ENCODE peak calls at places on chromosomes 7 and 10, in six cellular contexts. Q is GM10248, D is COR-L47, T is IMR-90, G is NCI-H1092, J is neural progenitor cell. E is an unnamed sample.

GRCh38 chr7:46215987-46216567 is 295.0 kb upstream of the IGFBP3 start:
- DNase-seq in Q (no peak), D (no peak), T (no peak), G (peak), J (peak), E (no peak)

GRCh38 chr7:141691540-141691939 is 10.4 kb downstream of the DENND11 start:
- DNase-seq in Q (no peak), D (no peak), T (no peak), G (no peak), J (no peak), E (no peak)

GRCh38 chr7:117010375-117011133 is 57.3 kb downstream of the ST7 start:
- DNase-seq in Q (peak), D (no peak), T (peak), G (no peak), J (no peak), E (no peak)

GRCh38 chr10:79196470-79197461 is 128.0 kb downstream of the ZMIZ1 start:
- DNase-seq in Q (peak), D (peak), T (peak), G (peak), J (peak), E (peak)

GRCh38 chr10:43396061-43396927 is 12.7 kb downstream of the HNRNPF start:
- DNase-seq in Q (peak), D (peak), T (peak), G (peak), J (peak), E (peak)

GRCh38 chr7:121473645-121474300 is 77.7 kb upstream of the FAM3C start:
- DNase-seq in Q (no peak), D (no peak), T (no peak), G (no peak), J (no peak), E (no peak)

GRCh38 chr7:21946228-21946709 is 570 bp upstream of the CDCA7L start:
- DNase-seq in Q (no peak), D (no peak), T (no peak), G (no peak), J (no peak), E (peak)

GRCh38 chr10:95655571-95656290 is 780 bp downstream of the ALDH18A1 start:
- DNase-seq in Q (peak), D (no peak), T (peak), G (no peak), J (peak), E (no peak)

GRCh38 chr10:32155075-32155516 is 98.9 kb upstream of the KIF5B start:
- DNase-seq in Q (no peak), D (no peak), T (peak), G (no peak), J (no peak), E (no peak)

GRCh38 chr10:95133016-95133752 is 60.9 kb upstream of the ACSM6 start:
- DNase-seq in Q (peak), D (peak), T (peak), G (peak), J (peak), E (no peak)

GRCh38 chr7:108007280-108007679 is 4.3 kb upstream of the LAMB1 start:
- DNase-seq in Q (no peak), D (no peak), T (no peak), G (no peak), J (no peak), E (no peak)

GRCh38 chr10:10872035-10872673 is 145.5 kb upstream of the CELF2 start:
- DNase-seq in Q (no peak), D (no peak), T (peak), G (no peak), J (no peak), E (no peak)

GRCh38 chr10:60186315-60187071 is 203.2 kb downstream of the ANK3 start:
- DNase-seq in Q (no peak), D (no peak), T (peak), G (no peak), J (no peak), E (no peak)

GRCh38 chr7:1677206-1678069 is 7.4 kb downstream of the ELFN1 start:
- DNase-seq in Q (peak), D (no peak), T (no peak), G (no peak), J (no peak), E (peak)

GRCh38 chr10:17214991-17215781 is 12.9 kb upstream of the VIM start:
- DNase-seq in Q (no peak), D (no peak), T (peak), G (no peak), J (no peak), E (no peak)

GRCh38 chr7:33888206-33888605 is 17.1 kb upstream of the BMPER start:
- DNase-seq in Q (no peak), D (no peak), T (no peak), G (no peak), J (no peak), E (no peak)

GRCh38 chr7:138755331-138755747 is 42.5 kb upstream of the TMEM213 start:
- DNase-seq in Q (no peak), D (no peak), T (no peak), G (no peak), J (peak), E (no peak)

GRCh38 chr7:101126651-101127459 is at the start of gene SERPINE1:
- DNase-seq in Q (peak), D (peak), T (peak), G (no peak), J (peak), E (peak)

GRCh38 chr7:32147909-32148308 is 77.7 kb upstream of the PDE1C start:
- DNase-seq in Q (no peak), D (no peak), T (peak), G (no peak), J (no peak), E (no peak)

GRCh38 chr7:42489299-42489698 is 252.3 kb upstream of the GLI3 start:
- DNase-seq in Q (no peak), D (no peak), T (no peak), G (no peak), J (no peak), E (no peak)

GRCh38 chr10:124557648-124558338 is 96.2 kb downstream of the LHPP start:
- DNase-seq in Q (no peak), D (no peak), T (no peak), G (no peak), J (no peak), E (no peak)

GRCh38 chr7:1532456-1533254 is 2.2 kb downstream of the MAFK start:
- DNase-seq in Q (no peak), D (no peak), T (peak), G (no peak), J (no peak), E (peak)

GRCh38 chr7:36514289-36515243 is 124.9 kb downstream of the ANLN start:
- DNase-seq in Q (no peak), D (no peak), T (no peak), G (no peak), J (no peak), E (no peak)

GRCh38 chr7:55018361-55019328 is at the start of gene EGFR:
- DNase-seq in Q (peak), D (no peak), T (peak), G (no peak), J (peak), E (peak)

GRCh38 chr7:131919920-131920709 is 363.7 kb upstream of the PODXL start:
- DNase-seq in Q (peak), D (no peak), T (no peak), G (no peak), J (no peak), E (no peak)

GRCh38 chr7:81327468-81327867 is 408.6 kb upstream of the SEMA3C start:
- DNase-seq in Q (no peak), D (no peak), T (peak), G (no peak), J (no peak), E (no peak)

GRCh38 chr7:66928388-66928787 is 7.4 kb downstream of the TMEM248 start:
- DNase-seq in Q (no peak), D (no peak), T (no peak), G (no peak), J (no peak), E (no peak)

GRCh38 chr7:1819258-1819841 is 149.3 kb downstream of the ELFN1 start:
- DNase-seq in Q (no peak), D (no peak), T (no peak), G (no peak), J (no peak), E (no peak)

GRCh38 chr7:8434290-8435002 is 1.0 kb downstream of the NXPH1 start:
- DNase-seq in Q (no peak), D (no peak), T (no peak), G (no peak), J (peak), E (peak)